ENCODE peak calls at places on chromosomes 13 and 19, in six cellular contexts. X is GM12878, I is H1, Z is SK-N-SH, M is HepG2, T is K562. K is an unnamed sample.

GRCh38 chr19:29668746-29669609 is 3.7 kb downstream of the PLEKHF1 start:
- DNase-seq in X (no peak), T (peak; percentile 16), Z (no peak), I (no peak), M (no peak), K (no peak)

GRCh38 chr13:31167490-31167889 is 5.8 kb upstream of the HSPH1 start:
- DNase-seq in M (peak; percentile 76), X (peak; percentile 51), Z (no peak), I (no peak), T (no peak), K (peak; percentile 19)

GRCh38 chr19:16461630-16462051 is 10.1 kb downstream of the EPS15L1 start:
- DNase-seq in Z (no peak), T (no peak), I (no peak), X (no peak), M (no peak), K (no peak)

GRCh38 chr13:45068036-45069001 is 52.0 kb upstream of the GTF2F2 start:
- DNase-seq in I (no peak), T (no peak), Z (no peak), X (no peak), M (no peak), K (no peak)

GRCh38 chr19:45130888-45131615 is 29.7 kb downstream of the NKPD1 start:
- DNase-seq in Z (no peak), M (peak; percentile 73), I (no peak), X (no peak), T (no peak), K (peak; percentile 54)

GRCh38 chr13:36516225-36516624 is 83.9 kb downstream of the CCNA1 start:
- DNase-seq in T (no peak), Z (no peak), X (no peak), M (no peak), I (no peak), K (no peak)

GRCh38 chr13:97285221-97285955 is 63.3 kb downstream of the MBNL2 start:
- DNase-seq in I (no peak), M (no peak), T (no peak), X (no peak), Z (no peak), K (no peak)

GRCh38 chr19:53576941-53577653 is 39.2 kb downstream of the ZNF331 start:
- DNase-seq in Z (no peak), T (no peak), X (no peak), I (no peak), M (no peak), K (no peak)

GRCh38 chr13:99743079-99743478 is 228.5 kb downstream of the ZIC5 start:
- DNase-seq in Z (no peak), I (no peak), T (no peak), M (no peak), X (no peak), K (no peak)

GRCh38 chr19:8615813-8616596 is 5.5 kb upstream of the ADAMTS10 start:
- DNase-seq in M (peak; percentile 62), X (no peak), Z (peak; percentile 68), I (no peak), T (peak; percentile 72), K (peak; percentile 83)

GRCh38 chr13:73902296-73902695 is 231.9 kb downstream of the KLF12 start:
- DNase-seq in X (no peak), I (no peak), M (no peak), Z (no peak), T (no peak), K (no peak)

GRCh38 chr19:14418743-14419037 is 451 bp downstream of the DDX39A start:
- DNase-seq in Z (no peak), T (no peak), X (no peak), M (no peak), I (no peak), K (no peak)

GRCh38 chr13:103961784-103962183 is 895.6 kb upstream of the SLC10A2 start:
- DNase-seq in M (no peak), T (no peak), X (no peak), I (no peak), Z (no peak), K (no peak)

GRCh38 chr19:52453324-52454094 is at the start of gene ZNF578:
- DNase-seq in T (peak; percentile 63), Z (peak; percentile 95), I (peak; percentile 75), X (no peak), M (no peak), K (no peak)

GRCh38 chr19:44671400-44671799 is at the start of gene CEACAM19:
- DNase-seq in M (no peak), Z (no peak), I (no peak), T (no peak), X (no peak), K (no peak)

GRCh38 chr13:85508683-85509329 is 290.4 kb downstream of the SLITRK6 start:
- DNase-seq in I (no peak), Z (no peak), X (no peak), T (no peak), M (no peak), K (peak; percentile 68)

DNA sequence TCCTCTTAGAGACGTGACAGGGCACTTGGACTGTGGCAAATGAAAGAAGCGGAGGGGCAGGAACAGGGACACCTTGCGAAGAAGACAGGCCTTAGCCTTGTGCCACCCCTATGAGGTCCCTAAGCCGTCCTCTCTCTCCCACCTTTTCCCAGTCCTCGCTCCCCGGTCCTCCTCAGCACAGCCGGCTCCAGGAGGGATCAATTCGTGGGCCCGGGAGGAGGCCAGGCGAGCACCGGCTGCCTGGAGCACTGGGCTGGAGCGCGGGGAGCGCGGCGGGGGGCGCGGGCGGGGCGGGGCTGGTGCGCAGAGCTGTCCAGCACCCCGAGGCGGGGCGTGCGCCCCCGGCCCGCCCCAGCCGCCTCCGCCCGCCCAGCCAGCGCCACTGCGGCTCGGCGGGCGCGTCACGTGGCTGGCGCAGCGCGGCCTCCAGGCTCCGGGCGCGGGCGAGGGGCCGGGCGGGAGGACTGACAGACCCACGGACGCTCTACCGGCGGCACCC is at the start of gene LRP3:
- DNase-seq in M (no peak), X (no peak), T (no peak), Z (peak; percentile 93), I (no peak), K (peak; percentile 55)
- TF ChIP-seq CHD2 in M (no peak), X (no peak), T (no peak), Z (no peak), I (no peak), K (no peak)

GRCh38 chr19:55418185-55418584 is 10.6 kb upstream of the UBE2S start:
- DNase-seq in Z (peak; percentile 83), I (peak; percentile 41), T (peak; percentile 79), X (no peak), M (peak; percentile 70), K (peak; percentile 91)

GRCh38 chr19:55423225-55423967 is 15.8 kb upstream of the UBE2S start:
- DNase-seq in I (no peak), Z (no peak), M (no peak), X (no peak), T (no peak), K (no peak)

GRCh38 chr19:55419089-55419488 is 11.5 kb upstream of the UBE2S start:
- DNase-seq in X (no peak), T (no peak), I (no peak), Z (no peak), M (no peak), K (no peak)

GRCh38 chr19:55424518-55424917 is 16.9 kb upstream of the UBE2S start:
- DNase-seq in M (no peak), T (no peak), X (no peak), I (no peak), Z (no peak), K (no peak)

DNA sequence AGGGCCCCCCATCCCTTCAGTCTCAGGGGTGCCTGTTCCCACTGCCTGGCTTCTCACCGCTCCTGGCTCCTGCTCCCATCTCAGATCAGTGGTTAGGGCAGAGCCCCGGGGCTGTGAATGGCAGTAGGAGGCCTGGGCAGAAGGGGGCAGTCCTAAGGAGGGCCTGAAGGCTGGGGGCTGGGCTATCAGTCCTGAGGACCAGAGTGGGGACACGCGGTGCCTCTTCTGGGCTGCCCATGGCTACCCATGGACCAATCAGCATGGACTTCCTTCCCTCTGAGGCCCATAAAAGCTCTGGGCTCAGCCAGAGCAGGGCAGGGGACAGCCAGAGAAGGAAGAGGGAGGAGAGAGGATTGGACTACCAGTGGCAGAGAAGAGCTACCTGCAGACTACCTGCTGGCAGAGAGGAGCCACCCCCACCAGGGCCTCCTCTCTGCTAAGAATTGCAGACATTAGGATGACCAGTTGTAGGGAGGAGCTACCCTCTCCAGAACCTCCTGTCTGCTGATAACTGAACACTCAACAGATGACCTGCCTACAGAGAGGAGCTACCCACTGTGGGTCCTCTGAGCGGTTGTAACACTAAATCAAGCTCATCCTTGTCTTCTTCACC is 12.1 kb upstream of the UBE2S start:
- DNase-seq in X (no peak), I (no peak), Z (no peak), T (no peak), M (no peak), K (no peak)
- TF ChIP-seq CHD2 in X (no peak), I (no peak), Z (no peak), T (no peak), M (no peak), K (no peak)

DNA sequence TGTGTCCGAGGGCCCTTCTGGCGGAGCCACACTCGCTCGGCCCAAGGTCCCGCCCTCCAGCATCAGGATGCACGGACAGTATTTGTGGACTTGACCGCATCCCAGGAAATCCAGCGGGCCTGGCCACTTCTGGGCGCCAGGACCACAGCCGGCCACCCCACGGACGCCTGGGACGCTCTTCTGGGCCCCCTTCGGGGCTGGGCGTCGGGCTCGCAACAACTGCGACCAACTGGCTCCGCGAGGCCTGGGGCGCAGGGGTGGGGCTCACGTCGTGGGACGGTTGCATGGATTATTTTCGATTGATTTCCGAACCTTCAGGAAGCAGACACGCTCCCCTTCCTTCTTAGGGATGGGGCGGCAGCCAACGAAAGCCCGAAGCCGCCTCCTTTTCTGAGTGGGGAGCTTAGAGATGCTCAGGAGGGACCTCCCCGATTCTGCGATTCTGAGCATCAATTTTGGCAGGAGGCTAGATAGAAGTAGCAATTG is 521 bp upstream of the NUP58 start:
- DNase-seq in X (no peak), Z (peak; percentile 66), T (no peak), M (no peak), I (no peak), K (no peak)
- TF ChIP-seq CHD2 in X (no peak), Z (no peak), T (no peak), M (no peak), I (no peak), K (no peak)

DNA sequence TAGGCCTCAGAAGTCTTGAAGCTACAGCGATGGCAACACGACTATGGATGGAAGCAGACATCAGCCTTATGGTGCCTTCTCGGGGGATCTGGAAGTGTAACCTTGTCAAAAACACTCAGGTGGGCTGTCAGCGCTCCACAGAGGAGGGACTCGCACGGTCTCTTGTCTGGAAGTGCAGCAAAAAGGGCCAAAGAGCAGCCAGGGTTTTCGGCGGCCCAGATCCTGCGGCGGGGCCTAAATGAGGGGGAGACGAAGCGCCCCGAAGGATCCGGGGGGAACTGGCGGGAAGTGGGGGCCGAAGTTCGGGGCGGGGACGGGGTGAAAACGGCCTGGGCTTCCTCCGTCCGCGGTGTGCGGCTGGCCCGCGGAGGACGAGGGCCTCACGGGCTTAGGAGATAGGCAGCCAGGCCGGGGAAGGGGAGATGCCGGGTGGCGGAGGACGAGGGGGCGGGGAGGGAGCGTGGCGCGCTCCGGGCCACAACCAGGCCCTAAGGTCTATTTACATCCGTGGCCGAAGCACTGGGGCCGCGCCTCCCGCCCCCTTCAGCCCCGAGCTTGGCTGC is 637 bp downstream of the RANBP3 start:
- DNase-seq in Z (no peak), I (no peak), M (no peak), X (no peak), T (peak; percentile 47), K (no peak)
- TF ChIP-seq CHD2 in Z (no peak), I (no peak), M (no peak), X (no peak), T (no peak), K (no peak)

GRCh38 chr13:52862358-52863206 is 14.1 kb upstream of the PCDH8 start:
- DNase-seq in X (no peak), I (no peak), T (peak; percentile 47), M (peak; percentile 5), Z (peak; percentile 59), K (peak; percentile 23)
- TF ChIP-seq CHD2 in X (no peak), I (no peak), T (no peak), M (no peak), Z (no peak), K (no peak)